ENCODE peak calls at places on chromosome 12, in five cellular contexts. H is OCI-LY7, D is neuronal stem cell, V is HCT116, K is IMR-90. G is an unnamed sample.

GRCh38 chr12:106955377-106956047 is at the start of gene TMEM263:
- DNase-seq in H (peak; percentile 95), D (peak; percentile 96), V (peak; percentile 45), K (peak; percentile 95), G (peak; percentile 95)

GRCh38 chr12:124554429-124555029 is 12.9 kb downstream of the NCOR2 start:
- DNase-seq in D (no peak), H (no peak), V (no peak), K (no peak), G (no peak)

GRCh38 chr12:105967038-105967776 is 171.5 kb downstream of the NUAK1 start:
- DNase-seq in K (peak; percentile 73), V (no peak), D (no peak), H (no peak), G (no peak)

GRCh38 chr12:122282066-122282465 is 15.8 kb upstream of the VPS33A start:
- DNase-seq in V (no peak), D (no peak), H (no peak), K (peak; percentile 87), G (no peak)

GRCh38 chr12:96193725-96194571 is at the start of gene ELK3:
- DNase-seq in H (peak; percentile 77), V (no peak), K (peak; percentile 72), D (no peak), G (no peak)

GRCh38 chr12:45726594-45727300 is 2.8 kb upstream of the ARID2 start:
- DNase-seq in K (peak; percentile 21), D (no peak), H (peak; percentile 36), V (no peak), G (peak; percentile 45)

GRCh38 chr12:1515010-1515409 is 79.4 kb downstream of the FBXL14 start:
- DNase-seq in D (no peak), V (no peak), K (no peak), H (no peak), G (no peak)

GRCh38 chr12:109737631-109738030 is 24.0 kb downstream of the FAM222A start:
- DNase-seq in V (no peak), H (no peak), K (no peak), D (no peak), G (peak; percentile 79)

GRCh38 chr12:69966409-69966808 is 141.4 kb downstream of the MYRFL start:
- DNase-seq in H (no peak), D (no peak), K (peak; percentile 55), V (peak; percentile 65), G (no peak)

GRCh38 chr12:131710464-131711457 is at the start of gene SFSWAP:
- DNase-seq in V (peak; percentile 51), D (peak; percentile 79), K (peak; percentile 65), H (peak; percentile 82), G (peak; percentile 69)

GRCh38 chr12:116459921-116460666 is 99.1 kb upstream of the MAP1LC3B2 start:
- DNase-seq in H (no peak), V (no peak), D (no peak), K (no peak), G (no peak)

GRCh38 chr12:8482446-8483080 is 26.8 kb downstream of the CLEC6A start:
- DNase-seq in H (no peak), K (no peak), D (no peak), V (no peak), G (no peak)

GRCh38 chr12:662541-663292 is 528 bp downstream of the NINJ2 start:
- DNase-seq in K (no peak), V (no peak), D (no peak), H (no peak), G (no peak)

GRCh38 chr12:71299541-71300376 is 139.8 kb upstream of the LGR5 start:
- DNase-seq in H (no peak), D (no peak), K (no peak), V (no peak), G (no peak)

GRCh38 chr12:89369166-89369565 is 16.9 kb upstream of the DUSP6 start:
- DNase-seq in V (no peak), H (no peak), K (no peak), D (no peak), G (no peak)

GRCh38 chr12:114770323-114770722 is 86.3 kb upstream of the TBX3 start:
- DNase-seq in V (no peak), H (no peak), D (no peak), K (no peak), G (peak; percentile 34)

GRCh38 chr12:24480766-24481449 is 468.0 kb downstream of the BCAT1 start:
- DNase-seq in K (no peak), D (no peak), V (no peak), H (no peak), G (no peak)

GRCh38 chr12:108289342-108290131 is 49.6 kb downstream of the CMKLR1 start:
- DNase-seq in V (no peak), D (no peak), K (no peak), H (no peak), G (no peak)

GRCh38 chr12:67269632-67270578 is 747 bp downstream of the CAND1 start:
- DNase-seq in D (no peak), H (peak; percentile 74), V (no peak), K (no peak), G (peak; percentile 61)

GRCh38 chr12:49131973-49132461 is 822 bp upstream of the TUBA1B start:
- DNase-seq in V (no peak), D (no peak), K (peak; percentile 50), H (peak; percentile 39), G (no peak)

GRCh38 chr12:103887738-103888137 is 42.5 kb upstream of the HSP90B1 start:
- DNase-seq in V (no peak), D (no peak), H (no peak), K (peak; percentile 22), G (no peak)

GRCh38 chr12:29086325-29087271 is 62.5 kb upstream of the FAR2 start:
- DNase-seq in D (no peak), H (no peak), V (no peak), K (no peak), G (no peak)

GRCh38 chr12:26630546-26631027 is 202.4 kb downstream of the ITPR2 start:
- DNase-seq in D (no peak), H (no peak), K (peak; percentile 90), V (no peak), G (no peak)

GRCh38 chr12:20601668-20602280 is 93.4 kb upstream of the SLCO1C1 start:
- DNase-seq in H (peak; percentile 10), K (peak; percentile 73), V (peak; percentile 46), D (no peak), G (peak; percentile 17)

GRCh38 chr12:18443768-18444437 is 182.6 kb downstream of the PIK3C2G start:
- DNase-seq in D (no peak), H (no peak), V (no peak), K (peak; percentile 26), G (no peak)

GRCh38 chr12:28378749-28379148 is 188.5 kb downstream of the CCDC91 start:
- DNase-seq in H (no peak), K (peak; percentile 57), V (no peak), D (no peak), G (no peak)

GRCh38 chr12:130423136-130423535 is 85.4 kb downstream of the PIWIL1 start:
- DNase-seq in H (no peak), K (no peak), D (no peak), V (no peak), G (no peak)

GRCh38 chr12:90481748-90482147 is 473.2 kb downstream of the CCER1 start:
- DNase-seq in H (no peak), K (no peak), D (no peak), V (no peak), G (no peak)

GRCh38 chr12:132948146-132949066 is 7.7 kb downstream of the ZNF605 start:
- DNase-seq in D (no peak), H (no peak), V (no peak), K (no peak), G (no peak)
- H3K4me3 ChIP-seq in D (no peak overlapping the region), H (no peak overlapping the region), V (no peak overlapping the region), K (no peak overlapping the region), G (no peak overlapping the region)

GRCh38 chr12:57899010-57899662 is 42.2 kb upstream of the ATP23 start:
- DNase-seq in V (no peak), H (peak; percentile 86), D (no peak), K (peak; percentile 81), G (no peak)

GRCh38 chr12:57897296-57897974 is 43.9 kb upstream of the ATP23 start:
- DNase-seq in K (no peak), D (no peak), H (no peak), V (no peak), G (no peak)

GRCh38 chr12:57896139-57896436 is 45.3 kb upstream of the ATP23 start:
- DNase-seq in D (no peak), K (no peak), H (peak; percentile 47), V (no peak), G (no peak)

GRCh38 chr12:57896437-57897201 is 44.7 kb upstream of the ATP23 start:
- DNase-seq in V (no peak), K (peak; percentile 64), D (peak; percentile 40), H (no peak), G (peak; percentile 59)

GRCh38 chr12:57898308-57898970 is 42.9 kb upstream of the ATP23 start:
- DNase-seq in V (no peak), K (peak; percentile 5), D (no peak), H (peak; percentile 70), G (no peak)
- H3K4me1 ChIP-seq in V (no peaks in the 10 kb centered on the region), K (peaks cover 48% of the 10 kb centered on the region), D (peaks cover 56% of the 10 kb centered on the region), H (peaks cover 68% of the 10 kb centered on the region), G (peaks cover 5% of the 10 kb centered on the region)

GRCh38 chr12:47212701-47213039 is 132.9 kb upstream of the AMIGO2 start:
- DNase-seq in V (no peak), D (no peak), H (no peak), K (no peak), G (no peak)

GRCh38 chr12:47214771-47215170 is 135.0 kb upstream of the AMIGO2 start:
- DNase-seq in V (no peak), D (no peak), K (no peak), H (no peak), G (no peak)

GRCh38 chr12:47216150-47216677 is 136.5 kb upstream of the AMIGO2 start:
- DNase-seq in V (no peak), K (no peak), H (peak; percentile 92), D (no peak), G (no peak)

GRCh38 chr12:47210776-47211175 is 131.0 kb upstream of the AMIGO2 start:
- DNase-seq in H (no peak), K (no peak), V (no peak), D (no peak), G (no peak)

GRCh38 chr12:47214001-47214619 is 134.4 kb upstream of the AMIGO2 start:
- DNase-seq in V (no peak), H (no peak), K (no peak), D (no peak), G (no peak)
- H3K4me3 ChIP-seq in V (no peak overlapping the region), H (peak overlapping the region; percentile 74), K (no peak overlapping the region), D (no peak overlapping the region), G (no peak overlapping the region)

GRCh38 chr12:53217930-53218307 is 10.9 kb upstream of the ITGB7 start:
- DNase-seq in V (no peak), D (no peak), K (peak; percentile 27), H (no peak), G (no peak)

GRCh38 chr12:53219116-53219955 is 12.3 kb upstream of the ITGB7 start:
- DNase-seq in H (no peak), K (peak; percentile 66), V (no peak), D (no peak), G (no peak)

GRCh38 chr12:53219956-53220856 is 11.8 kb downstream of the RARG start:
- DNase-seq in V (peak; percentile 46), D (peak; percentile 65), K (peak; percentile 78), H (peak; percentile 83), G (no peak)

GRCh38 chr12:53217049-53217929 is 10.2 kb upstream of the ITGB7 start:
- DNase-seq in K (no peak), V (no peak), D (no peak), H (no peak), G (no peak)

GRCh38 chr12:53218551-53219114 is 11.6 kb upstream of the ITGB7 start:
- DNase-seq in H (no peak), D (no peak), V (no peak), K (no peak), G (no peak)
- H3K4me1 ChIP-seq in H (peaks cover 85% of the 10 kb centered on the region), D (peaks cover 38% of the 10 kb centered on the region), V (peaks cover 65% of the 10 kb centered on the region), K (peaks cover 34% of the 10 kb centered on the region), G (peaks cover 20% of the 10 kb centered on the region)

GRCh38 chr12:9869307-9870161 is at the start of gene CLEC2B:
- DNase-seq in H (peak; percentile 44), D (no peak), K (peak; percentile 85), V (no peak), G (no peak)
- H3K4me3 ChIP-seq in H (peak within 1 kb of the TSS; percentile 70), D (peak within 1 kb of the TSS; percentile 14), K (peak within 1 kb of the TSS; percentile 69), V (peak within 1 kb of the TSS; percentile 35), G (no peak within 1 kb of the TSS)